ENCODE peak calls at places on chromosomes 1 and 21, in four cellular contexts. S is GM04503; N is stimulated activated CD8-positive, alpha-beta memory T cell treated with anti-CD3 and anti-CD28 coated beads, Interleukin-4, amount 100 ng/mL, for 1 hour; J is body of pancreas. L is an unnamed sample.

GRCh38 chr1:54600947-54601725 is 22.2 kb downstream of the FAM151A start:
- DNase-seq in S (no peak), N (no peak), J (no peak), L (no peak)

GRCh38 chr1:155038602-155039307 is 5.1 kb downstream of the DCST1 start:
- DNase-seq in S (no peak), N (no peak), J (no peak), L (no peak)

GRCh38 chr1:34985063-34985770 is at the start of gene TMEM35B:
- DNase-seq in S (no peak), N (peak), J (peak), L (no peak)

GRCh38 chr1:224217655-224218615 is 34.9 kb downstream of the DEGS1 start:
- DNase-seq in S (no peak), N (no peak), J (no peak), L (no peak)

GRCh38 chr1:220697326-220697725 is 7.2 kb downstream of the C1orf115 start:
- DNase-seq in S (no peak), N (no peak), J (no peak), L (no peak)

GRCh38 chr21:38166214-38166547 is 90.6 kb upstream of the KCNJ15 start:
- DNase-seq in S (no peak), N (no peak), J (no peak), L (no peak)

GRCh38 chr1:63812071-63812700 is 38.4 kb downstream of the ROR1 start:
- DNase-seq in S (no peak), N (no peak), J (no peak), L (no peak)

GRCh38 chr1:155322953-155323728 is 2.4 kb downstream of the RUSC1 start:
- DNase-seq in S (peak), N (peak), J (peak), L (peak)

GRCh38 chr1:43659384-43659783 is 9.4 kb downstream of the KDM4A start:
- DNase-seq in S (no peak), N (no peak), J (no peak), L (no peak)

GRCh38 chr1:234841710-234842231 is 231.8 kb upstream of the IRF2BP2 start:
- DNase-seq in S (no peak), N (no peak), J (no peak), L (no peak)

GRCh38 chr1:52325782-52326181 is 40.2 kb downstream of the CC2D1B start:
- DNase-seq in S (no peak), N (no peak), J (no peak), L (no peak)